ENCODE peak calls at places on chromosomes 16 and 17, in nine cellular contexts. F, D, Q, M, G, J, B, Z and E are unnamed samples.

GRCh38 chr17:8119575-8120519 is 1.5 kb upstream of the ALOXE3 start:
- DNase-seq in Q (peak), B (peak), Z (peak), F (peak), D (peak), J (peak), G (peak), M (peak), E (peak)

GRCh38 chr16:50154369-50154947 is 1.4 kb downstream of the TENT4B start:
- DNase-seq in J (no peak), Q (no peak), Z (peak), D (no peak), B (peak), M (peak), F (peak), G (no peak), E (no peak)

GRCh38 chr16:53816211-53816610 is 112.3 kb downstream of the FTO start:
- DNase-seq in J (no peak), Q (no peak), G (no peak), B (no peak), D (no peak), Z (peak), M (no peak), F (no peak), E (no peak)

GRCh38 chr16:20622498-20622870 is 46.3 kb upstream of the ACSM2B start:
- DNase-seq in G (no peak), B (no peak), J (no peak), Z (no peak), D (no peak), Q (no peak), M (no peak), F (no peak), E (no peak)

GRCh38 chr17:45833826-45834439 is 10.7 kb upstream of the SPPL2C start:
- DNase-seq in D (no peak), G (no peak), M (no peak), Z (no peak), F (no peak), B (no peak), J (no peak), Q (no peak), E (no peak)

GRCh38 chr17:57296231-57296630 is 39.9 kb downstream of the MSI2 start:
- DNase-seq in F (no peak), B (no peak), Z (no peak), M (peak), G (no peak), Q (no peak), D (no peak), J (no peak), E (no peak)

GRCh38 chr16:17257426-17257825 is 213.3 kb downstream of the XYLT1 start:
- DNase-seq in Q (no peak), D (no peak), B (no peak), J (no peak), G (no peak), M (no peak), F (no peak), Z (no peak), E (no peak)

GRCh38 chr17:56099649-56100048 is 53.6 kb upstream of the ANKFN1 start:
- DNase-seq in B (no peak), F (peak), M (no peak), Q (peak), D (no peak), J (peak), Z (peak), G (no peak), E (no peak)

GRCh38 chr16:49350265-49351103 is 23.1 kb upstream of the C16orf78 start:
- DNase-seq in Z (peak), J (no peak), D (peak), G (peak), M (peak), B (peak), Q (peak), F (peak), E (no peak)

GRCh38 chr17:16243811-16244567 is 27.0 kb downstream of the PIGL start:
- DNase-seq in J (no peak), M (no peak), D (no peak), B (peak), Z (no peak), F (no peak), G (no peak), Q (no peak), E (no peak)

GRCh38 chr16:59121411-59121810 is 387.3 kb upstream of the GOT2 start:
- DNase-seq in Z (no peak), F (no peak), G (no peak), Q (no peak), D (no peak), M (no peak), J (peak), B (no peak), E (no peak)

GRCh38 chr16:70331588-70332358 is 14.9 kb upstream of the DDX19A start:
- DNase-seq in B (peak), D (no peak), G (no peak), Z (peak), M (no peak), J (no peak), F (no peak), Q (no peak), E (no peak)

GRCh38 chr16:11801481-11802021 is 4.5 kb upstream of the ZC3H7A start:
- DNase-seq in M (no peak), G (no peak), Q (peak), D (no peak), F (no peak), J (no peak), Z (peak), B (no peak), E (no peak)

GRCh38 chr17:20095366-20096080 is 86.4 kb downstream of the SPECC1 start:
- DNase-seq in J (no peak), D (peak), F (peak), Z (peak), M (peak), G (no peak), Q (no peak), B (no peak), E (no peak)

GRCh38 chr16:1789643-1790045 is 3.9 kb downstream of the IGFALS start:
- DNase-seq in G (no peak), D (peak), J (no peak), B (no peak), Q (no peak), Z (no peak), F (no peak), M (no peak), E (no peak)

GRCh38 chr17:79538291-79538690 is 72.6 kb downstream of the RBFOX3 start:
- DNase-seq in G (no peak), M (no peak), Q (no peak), Z (no peak), D (no peak), B (no peak), J (no peak), F (no peak), E (no peak)

GRCh38 chr16:23182206-23182674 is 305 bp upstream of the SCNN1G start:
- DNase-seq in Z (peak), J (peak), B (peak), G (peak), Q (peak), M (peak), D (peak), F (peak), E (no peak)

GRCh38 chr17:30246460-30246859 is 11.0 kb upstream of the SLC6A4 start:
- DNase-seq in D (no peak), M (no peak), G (no peak), F (no peak), B (no peak), J (no peak), Q (no peak), Z (no peak), E (no peak)

GRCh38 chr17:59423137-59423703 is 91.8 kb downstream of the YPEL2 start:
- DNase-seq in M (peak), J (no peak), D (peak), Z (peak), F (no peak), B (no peak), G (no peak), Q (peak), E (no peak)

GRCh38 chr17:55343900-55344513 is 77.6 kb downstream of the MMD start:
- DNase-seq in F (no peak), J (no peak), Z (no peak), G (no peak), B (no peak), Q (no peak), D (no peak), M (no peak), E (no peak)

GRCh38 chr17:74059471-74059870 is 144.0 kb upstream of the RPL38 start:
- DNase-seq in Z (no peak), Q (no peak), M (no peak), B (no peak), J (no peak), G (no peak), F (no peak), D (no peak), E (no peak)

GRCh38 chr16:10964891-10965326 is 20.5 kb downstream of the CLEC16A start:
- DNase-seq in Q (no peak), M (no peak), Z (no peak), J (no peak), D (no peak), F (no peak), B (peak), G (no peak), E (no peak)

GRCh38 chr16:68297908-68298307 is 12.8 kb downstream of the SLC7A6OS start:
- DNase-seq in M (peak), F (no peak), Z (peak), D (no peak), G (no peak), B (no peak), Q (no peak), J (no peak), E (no peak)

GRCh38 chr17:19744922-19745757 is 3.0 kb downstream of the ALDH3A1 start:
- DNase-seq in B (peak), M (peak), Z (peak), J (no peak), F (peak), G (no peak), Q (no peak), D (peak), E (no peak)

GRCh38 chr17:50129946-50130777 is at the start of gene SAMD14:
- DNase-seq in F (peak), Q (peak), D (peak), M (no peak), G (no peak), J (no peak), Z (peak), B (peak), E (no peak)

GRCh38 chr16:72172105-72173034 is at the start of gene PMFBP1:
- DNase-seq in F (peak), G (no peak), B (peak), Q (peak), D (no peak), M (peak), J (no peak), Z (peak), E (no peak)

GRCh38 chr17:29376667-29377268 is 13.4 kb upstream of the TAOK1 start:
- DNase-seq in D (no peak), J (no peak), F (peak), M (peak), Z (peak), Q (peak), G (no peak), B (no peak), E (peak)

GRCh38 chr16:1823821-1824220 is 2.8 kb downstream of the HAGH start:
- DNase-seq in F (peak), B (peak), D (no peak), Q (peak), J (no peak), Z (no peak), G (no peak), M (peak), E (no peak)

GRCh38 chr17:1201132-1201702 is 21.4 kb upstream of the ABR start:
- DNase-seq in J (no peak), F (no peak), D (no peak), B (peak), Z (no peak), G (no peak), Q (no peak), M (no peak), E (no peak)

GRCh38 chr17:9205520-9206159 is 184.3 kb downstream of the NTN1 start:
- DNase-seq in M (no peak), J (no peak), Q (no peak), B (no peak), Z (no peak), F (no peak), D (no peak), G (no peak), E (no peak)

GRCh38 chr16:85820604-85821372 is 21.3 kb downstream of the COX4I1 start:
- DNase-seq in G (no peak), B (no peak), Q (no peak), F (no peak), Z (no peak), J (no peak), D (no peak), M (no peak), E (no peak)

GRCh38 chr17:82101301-82101715 is 3.3 kb upstream of the FASN start:
- DNase-seq in Q (no peak), Z (no peak), G (no peak), J (no peak), M (no peak), B (no peak), F (no peak), D (peak), E (no peak)

GRCh38 chr17:55266958-55267688 is 2.4 kb downstream of the HLF start:
- DNase-seq in F (no peak), M (no peak), D (no peak), B (no peak), J (no peak), Q (no peak), G (no peak), Z (peak), E (no peak)